ENCODE peak calls at places on chromosomes 11 and 22, in five cellular contexts. J is right lobe of liver, H is osteocyte, M is fibroblast of lung, U is AG04450. Y is an unnamed sample.

GRCh38 chr11:9701799-9702198 is 37.9 kb downstream of the SWAP70 start:
- DNase-seq in J (no peak), H (no peak), M (no peak), U (no peak), Y (no peak)

GRCh38 chr11:62552465-62552782 is 5.8 kb upstream of the AHNAK start:
- DNase-seq in J (peak), H (no peak), M (peak), U (no peak), Y (no peak)

GRCh38 chr11:103317118-103317517 is 207.9 kb downstream of the DYNC2H1 start:
- DNase-seq in J (no peak), H (no peak), M (no peak), U (no peak), Y (no peak)

GRCh38 chr11:130583866-130584265 is 135.4 kb downstream of the ADAMTS15 start:
- DNase-seq in J (no peak), H (peak), M (no peak), U (no peak), Y (no peak)

GRCh38 chr11:112334381-112334780 is 73.7 kb upstream of the PLET1 start:
- DNase-seq in J (no peak), H (no peak), M (no peak), U (no peak), Y (no peak)

GRCh38 chr11:61370349-61371005 is 8.3 kb downstream of the TMEM138 start:
- DNase-seq in J (no peak), H (no peak), M (no peak), U (no peak), Y (no peak)

GRCh38 chr22:18031670-18032454 is 7.5 kb upstream of the MICAL3 start:
- DNase-seq in J (no peak), H (peak), M (peak), U (peak), Y (no peak)

GRCh38 chr11:76158394-76159302 is 47.7 kb downstream of the WNT11 start:
- DNase-seq in J (peak), H (no peak), M (no peak), U (no peak), Y (no peak)

GRCh38 chr11:118623291-118623655 is 15.9 kb downstream of the PHLDB1 start:
- DNase-seq in J (no peak), H (no peak), M (no peak), U (no peak), Y (no peak)

GRCh38 chr11:27468643-27469332 is 3.8 kb downstream of the LGR4 start:
- DNase-seq in J (no peak), H (no peak), M (no peak), U (no peak), Y (no peak)

GRCh38 chr11:5420993-5421392 is 918 bp upstream of the OR51Q1 start:
- DNase-seq in J (no peak), H (no peak), M (no peak), U (no peak), Y (no peak)

GRCh38 chr22:42944409-42944808 is 70.5 kb downstream of the PACSIN2 start:
- DNase-seq in J (no peak), H (no peak), M (no peak), U (no peak), Y (no peak)

GRCh38 chr22:36227396-36227795 is 11.9 kb downstream of the APOL2 start:
- DNase-seq in J (no peak), H (peak), M (no peak), U (no peak), Y (no peak)

GRCh38 chr22:19819209-19819910 is 35.3 kb downstream of the GNB1L start:
- DNase-seq in J (no peak), H (peak), M (no peak), U (no peak), Y (no peak)

GRCh38 chr11:76744186-76745058 is 38.7 kb upstream of the TSKU start:
- DNase-seq in J (no peak), H (no peak), M (peak), U (no peak), Y (no peak)

GRCh38 chr11:122984186-122985011 is 2.8 kb upstream of the BSX start:
- DNase-seq in J (no peak), H (peak), M (peak), U (no peak), Y (peak)

GRCh38 chr22:40107244-40107643 is 70.5 kb upstream of the TNRC6B start:
- DNase-seq in J (no peak), H (no peak), M (peak), U (no peak), Y (peak)

GRCh38 chr11:8069771-8070170 is 11.2 kb upstream of the TUB start:
- DNase-seq in J (no peak), H (no peak), M (no peak), U (no peak), Y (no peak)

GRCh38 chr11:96263361-96263763 is 79.6 kb downstream of the MAML2 start:
- DNase-seq in J (no peak), H (no peak), M (peak), U (no peak), Y (no peak)

GRCh38 chr11:76314741-76315090 is 66.2 kb downstream of the THAP12 start:
- DNase-seq in J (no peak), H (no peak), M (peak), U (no peak), Y (no peak)

GRCh38 chr22:50157976-50158375 is 12.6 kb upstream of the PANX2 start:
- DNase-seq in J (no peak), H (no peak), M (no peak), U (no peak), Y (no peak)

GRCh38 chr11:5696210-5696609 is 6.6 kb downstream of the TRIM22 start:
- DNase-seq in J (no peak), H (no peak), M (no peak), U (no peak), Y (no peak)

GRCh38 chr22:21842946-21843345 is 24.5 kb downstream of the MAPK1 start:
- DNase-seq in J (no peak), H (peak), M (no peak), U (no peak), Y (no peak)

GRCh38 chr11:46666516-46666915 is 33.9 kb downstream of the ARHGAP1 start:
- DNase-seq in J (no peak), H (no peak), M (no peak), U (no peak), Y (no peak)

GRCh38 chr11:22392561-22392960 is 54.4 kb downstream of the SLC17A6 start:
- DNase-seq in J (no peak), H (no peak), M (no peak), U (no peak), Y (no peak)

GRCh38 chr11:103202048-103202651 is 92.9 kb downstream of the DYNC2H1 start:
- DNase-seq in J (no peak), H (no peak), M (peak), U (peak), Y (peak)

GRCh38 chr11:14237333-14237988 is 121.5 kb downstream of the RRAS2 start:
- DNase-seq in J (no peak), H (no peak), M (no peak), U (no peak), Y (peak)

GRCh38 chr11:131815631-131816030 is 445.2 kb downstream of the NTM start:
- DNase-seq in J (no peak), H (no peak), M (no peak), U (no peak), Y (no peak)

GRCh38 chr22:25067851-25068421 is 115.4 kb downstream of the KIAA1671 start:
- DNase-seq in J (no peak), H (no peak), M (no peak), U (no peak), Y (no peak)

GRCh38 chr11:8610532-8611116 is 16.6 kb upstream of the STK33 start:
- DNase-seq in J (no peak), H (peak), M (peak), U (no peak), Y (no peak)

GRCh38 chr11:129979046-129979605 is 23.5 kb downstream of the PRDM10 start:
- DNase-seq in J (no peak), H (peak), M (no peak), U (no peak), Y (no peak)

GRCh38 chr11:72629266-72629665 is 45.0 kb downstream of the PDE2A start:
- DNase-seq in J (no peak), H (no peak), M (no peak), U (no peak), Y (no peak)

GRCh38 chr11:108241370-108242037 is 18.6 kb downstream of the ATM start:
- DNase-seq in J (no peak), H (no peak), M (no peak), U (no peak), Y (no peak)

GRCh38 chr11:62805991-62806441 is 776 bp upstream of the NXF1 start:
- DNase-seq in J (peak), H (no peak), M (no peak), U (no peak), Y (peak)

GRCh38 chr22:40203568-40203967 is 25.8 kb downstream of the TNRC6B start:
- DNase-seq in J (no peak), H (no peak), M (peak), U (no peak), Y (peak)

GRCh38 chr11:96393753-96394348 is 4.0 kb downstream of the JRKL start:
- DNase-seq in J (no peak), H (no peak), M (peak), U (peak), Y (peak)

GRCh38 chr22:30238661-30239420 is 7.7 kb downstream of the LIF start:
- DNase-seq in J (no peak), H (no peak), M (peak), U (peak), Y (no peak)

GRCh38 chr11:11430431-11430830 is 77.4 kb upstream of the CSNK2A3 start:
- DNase-seq in J (no peak), H (no peak), M (no peak), U (no peak), Y (no peak)

DNA sequence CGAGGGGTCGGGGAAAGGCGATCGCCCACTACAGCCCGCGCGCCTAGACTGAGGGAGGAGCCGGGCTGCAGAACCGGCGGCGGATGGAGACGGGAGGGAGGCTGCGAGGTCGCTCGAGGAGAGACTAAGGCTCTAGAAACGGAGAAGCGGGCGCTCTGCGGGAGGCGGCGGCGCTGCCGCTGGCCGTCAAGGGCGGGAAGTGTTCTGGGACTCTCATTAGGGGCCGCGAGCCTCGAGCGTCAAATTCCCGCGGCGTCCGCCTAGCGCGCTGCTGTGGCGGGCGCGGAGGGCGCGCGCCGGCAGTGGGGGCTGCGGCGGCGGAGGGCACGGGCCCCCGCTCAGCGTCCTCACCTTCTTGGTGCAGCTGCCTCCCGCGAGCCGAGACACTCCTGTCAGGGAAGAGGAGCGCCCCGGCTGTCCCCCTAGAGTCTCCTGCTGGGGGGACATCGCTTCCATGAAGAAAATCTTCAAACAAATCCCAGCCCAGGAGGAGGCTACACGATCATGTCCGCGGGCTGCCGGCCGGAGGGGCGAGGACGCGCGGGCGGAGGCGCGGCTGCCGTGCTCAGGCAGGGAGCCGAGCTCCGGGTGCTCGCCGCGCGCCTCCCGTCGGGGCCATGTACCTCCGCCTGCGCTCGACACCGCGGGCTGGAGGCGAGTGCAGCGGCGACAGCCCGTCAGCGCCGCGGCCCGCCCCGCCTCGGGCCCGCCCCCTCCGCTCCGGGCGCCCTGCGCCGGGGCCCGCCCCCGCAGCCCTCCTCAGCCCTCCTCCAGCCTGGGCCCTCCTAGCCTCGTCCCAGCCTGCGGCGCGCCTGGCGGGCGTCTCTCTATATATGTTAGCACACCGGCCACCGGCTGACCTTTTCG is at the start of gene ARHGAP20:
- DNase-seq in J (peak), H (peak), M (peak), U (no peak), Y (peak)
- TF ChIP-seq CTCF in J (no peak), H (no peak), M (no peak), U (no peak), Y (no peak)

GRCh38 chr11:355581-356458 is 13.5 kb upstream of the B4GALNT4 start:
- DNase-seq in J (peak), H (peak), M (peak), U (peak), Y (peak)
- TF ChIP-seq CTCF in J (no peak), H (no peak), M (no peak), U (no peak), Y (no peak)

GRCh38 chr11:19737575-19737974 is 24.9 kb downstream of the NAV2 start:
- DNase-seq in J (no peak), H (no peak), M (no peak), U (no peak), Y (no peak)

GRCh38 chr11:19738124-19738523 is 25.5 kb downstream of the NAV2 start:
- DNase-seq in J (no peak), H (no peak), M (no peak), U (no peak), Y (no peak)

GRCh38 chr11:19740586-19740985 is 27.9 kb downstream of the NAV2 start:
- DNase-seq in J (no peak), H (no peak), M (no peak), U (no peak), Y (no peak)

GRCh38 chr11:19742595-19743292 is 30.1 kb downstream of the NAV2 start:
- DNase-seq in J (peak), H (peak), M (peak), U (peak), Y (peak)

GRCh38 chr11:19739872-19740271 is 27.2 kb downstream of the NAV2 start:
- DNase-seq in J (no peak), H (no peak), M (peak), U (no peak), Y (no peak)
- TF ChIP-seq CTCF in J (peak), H (peak), M (peak), U (peak), Y (no peak)

GRCh38 chr11:79461144-79461543 is 20.3 kb upstream of the TENM4 start:
- DNase-seq in J (no peak), H (no peak), M (peak), U (no peak), Y (no peak)
- TF ChIP-seq CTCF in J (peak), H (peak), M (peak), U (peak), Y (no peak)

GRCh38 chr11:3893311-3893710 is 37.8 kb downstream of the STIM1 start:
- DNase-seq in J (no peak), H (no peak), M (no peak), U (no peak), Y (no peak)
- TF ChIP-seq CTCF in J (no peak), H (no peak), M (no peak), U (no peak), Y (no peak)

DNA sequence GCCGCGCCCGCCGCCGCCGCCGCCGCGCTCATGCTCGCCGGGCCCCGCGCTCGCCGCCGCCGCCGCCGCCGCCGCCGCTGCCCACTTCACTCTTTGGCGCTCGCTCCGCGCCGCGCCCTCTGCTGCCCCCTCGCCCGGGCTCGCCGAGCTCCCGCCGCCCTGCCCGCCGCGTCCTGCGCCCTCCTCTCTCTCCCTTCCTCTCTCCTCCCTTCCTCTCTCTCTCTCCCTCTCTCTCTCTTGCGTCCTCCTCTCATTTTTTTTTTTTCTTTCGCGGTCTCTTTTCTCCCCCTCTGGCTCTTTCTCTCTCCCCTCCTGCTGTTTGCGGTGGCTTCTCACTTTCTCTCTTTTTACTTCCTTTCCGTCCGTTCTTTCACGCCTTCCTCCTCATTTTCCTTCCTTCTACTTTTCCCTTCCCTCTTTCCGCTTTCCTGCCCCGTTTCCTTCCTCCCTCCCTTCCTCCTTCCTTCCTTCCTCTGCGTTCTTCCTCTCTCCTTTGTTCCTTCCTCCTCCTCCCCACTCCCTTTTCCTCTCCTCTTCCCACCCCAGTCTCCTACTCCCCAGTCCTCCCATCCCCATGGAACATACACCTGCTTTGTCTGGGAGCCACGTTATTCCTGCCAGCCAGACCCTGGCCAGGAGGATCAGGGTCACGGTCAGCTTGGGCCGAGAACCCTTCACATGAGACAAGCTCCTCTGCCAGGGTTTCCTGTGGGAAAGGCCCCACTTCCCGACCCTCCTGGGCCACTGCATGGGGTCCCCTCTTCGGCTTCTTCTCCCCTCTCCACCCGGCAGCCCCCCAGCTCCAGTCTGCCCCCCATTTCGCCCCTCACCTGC is 19.3 kb upstream of the SHISAL1 start:
- DNase-seq in J (no peak), H (no peak), M (peak), U (no peak), Y (no peak)
- TF ChIP-seq CTCF in J (no peak), H (peak), M (no peak), U (no peak), Y (no peak)

DNA sequence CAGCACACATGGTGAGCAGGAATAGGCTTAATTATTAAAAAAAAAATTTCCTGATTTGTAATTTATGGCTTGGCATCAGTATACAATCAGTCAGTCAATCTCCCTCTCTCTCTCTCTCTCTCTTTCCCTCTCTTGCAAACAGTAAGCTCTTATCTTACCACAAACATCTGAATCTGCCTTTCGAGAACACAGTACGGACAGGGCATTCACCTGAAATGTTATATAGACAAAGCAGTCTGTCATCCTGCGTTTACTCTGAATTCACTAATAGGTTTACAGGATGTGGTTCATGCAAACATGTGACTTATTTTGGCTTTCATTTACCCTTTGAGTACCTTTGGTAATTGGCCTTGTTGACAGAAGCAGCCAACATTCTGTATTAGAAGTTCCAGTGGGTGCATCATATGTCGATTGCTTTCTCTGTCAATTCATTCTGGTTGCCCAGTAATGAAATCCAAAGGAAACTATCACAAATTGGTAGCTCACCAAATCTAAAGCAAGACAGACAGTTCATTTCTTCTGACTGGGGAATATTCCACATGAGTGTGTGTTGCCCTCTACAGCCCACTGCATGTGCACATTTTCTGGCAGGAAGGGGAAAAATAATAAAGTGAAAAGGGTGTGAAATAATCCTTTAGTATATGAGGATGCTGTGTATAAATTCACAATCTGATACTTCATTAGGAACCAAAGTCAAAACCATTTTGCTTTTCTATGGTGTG is 1058.2 kb downstream of the LRRC4C start:
- DNase-seq in J (no peak), H (no peak), M (no peak), U (no peak), Y (no peak)
- TF ChIP-seq CTCF in J (peak), H (no peak), M (no peak), U (no peak), Y (no peak)